ENCODE peak calls at places on chromosomes 12 and 14, in eight cellular contexts. C, P, U, J, W, T, L and B are unnamed samples. For H3K4me1, the result is how much of the 10 kb centered on the place peaks cover.

GRCh38 chr12:32290411-32290810 is 108.9 kb upstream of the FGD4 start:
- DNase-seq in U (peak), T (no peak), W (no peak), P (no peak), J (no peak), C (no peak), L (no peak), B (no peak)

GRCh38 chr12:47715393-47715876 is 9.6 kb upstream of the RPAP3 start:
- DNase-seq in T (peak), C (no peak), P (peak), U (peak), L (peak), J (peak), W (peak), B (peak)

GRCh38 chr12:38823743-38824142 is 81.6 kb downstream of the CPNE8 start:
- DNase-seq in W (no peak), U (no peak), C (no peak), P (no peak), L (no peak), J (no peak), T (no peak), B (no peak)

GRCh38 chr12:40947812-40948211 is 240.3 kb upstream of the PDZRN4 start:
- DNase-seq in J (no peak), P (no peak), W (no peak), L (no peak), T (no peak), C (no peak), U (no peak), B (no peak)

GRCh38 chr12:81627336-81628189 is 131.6 kb downstream of the PPFIA2 start:
- DNase-seq in L (no peak), C (no peak), T (no peak), P (no peak), W (peak), J (peak), U (peak), B (no peak)

GRCh38 chr12:55142896-55143870 is 17.0 kb downstream of the OR9K2 start:
- DNase-seq in W (peak), L (no peak), T (peak), J (peak), U (peak), C (no peak), P (no peak), B (no peak)

GRCh38 chr14:54472291-54472690 is 16.5 kb downstream of the GMFB start:
- DNase-seq in U (no peak), L (no peak), T (no peak), W (no peak), P (no peak), J (no peak), C (no peak), B (no peak)

GRCh38 chr12:7045913-7046312 is 14.6 kb upstream of the C1S start:
- DNase-seq in L (no peak), U (no peak), C (no peak), T (no peak), J (no peak), W (peak), P (no peak), B (no peak)

GRCh38 chr12:10027311-10028099 is 3.0 kb upstream of the CLEC9A start:
- DNase-seq in W (no peak), L (no peak), U (no peak), T (no peak), J (no peak), C (no peak), P (no peak), B (no peak)

GRCh38 chr14:31933716-31934115 is 143.4 kb upstream of the ARHGAP5 start:
- DNase-seq in W (no peak), L (no peak), U (no peak), T (no peak), J (no peak), C (no peak), P (no peak), B (no peak)

GRCh38 chr12:116157845-116158267 is 119.6 kb downstream of the MED13L start:
- DNase-seq in P (no peak), L (no peak), T (no peak), W (no peak), J (no peak), U (no peak), C (no peak), B (no peak)

GRCh38 chr12:116159175-116159574 is 118.3 kb downstream of the MED13L start:
- DNase-seq in U (no peak), J (no peak), P (no peak), C (no peak), L (no peak), W (peak), T (no peak), B (no peak)

GRCh38 chr12:116160883-116161458 is 116.5 kb downstream of the MED13L start:
- DNase-seq in J (no peak), T (no peak), L (no peak), U (no peak), C (no peak), P (no peak), W (no peak), B (no peak)

GRCh38 chr12:116160196-116160595 is 117.3 kb downstream of the MED13L start:
- DNase-seq in J (no peak), P (no peak), C (no peak), L (no peak), W (no peak), T (no peak), U (no peak), B (no peak)

DNA sequence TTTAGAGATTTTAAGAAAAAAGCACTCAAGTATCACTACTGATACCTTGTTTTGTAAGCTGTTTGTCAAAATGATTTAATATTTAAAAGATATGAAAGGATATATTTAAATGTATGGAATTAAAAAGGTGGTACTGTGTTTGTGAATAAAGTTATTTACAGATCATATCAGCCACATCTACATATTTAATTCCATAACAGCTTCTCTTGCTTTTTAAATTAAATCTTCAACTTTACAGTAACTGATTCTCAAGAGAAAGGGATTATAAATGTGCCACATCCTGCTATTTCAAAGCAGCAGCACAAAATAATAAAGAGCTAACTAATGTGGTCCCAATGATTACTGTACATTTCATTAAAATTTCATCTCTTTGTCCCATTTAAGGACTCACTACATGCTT is 117.9 kb downstream of the MED13L start:
- DNase-seq in J (no peak), U (no peak), C (no peak), T (no peak), W (no peak), P (no peak), L (no peak), B (no peak)
- H3K4me1 ChIP-seq in J (under half), U (under half), C (under half), T (under half), W (half or more), P (under half), L (half or more), B (under half)

GRCh38 chr14:75980856-75981255 is 939 bp downstream of the TGFB3 start:
- DNase-seq in T (peak), U (no peak), J (peak), W (no peak), L (peak), C (no peak), P (no peak), B (no peak)

GRCh38 chr14:75978249-75978731 is 3.5 kb downstream of the TGFB3 start:
- DNase-seq in J (peak), C (no peak), P (peak), U (no peak), T (peak), L (peak), W (no peak), B (no peak)

GRCh38 chr14:75979641-75980422 is 2.0 kb downstream of the TGFB3 start:
- DNase-seq in W (no peak), J (peak), T (no peak), P (peak), C (no peak), U (no peak), L (peak), B (no peak)

GRCh38 chr14:75977544-75977943 is 4.3 kb downstream of the TGFB3 start:
- DNase-seq in J (no peak), U (no peak), C (no peak), P (no peak), L (no peak), T (no peak), W (no peak), B (no peak)

GRCh38 chr14:75979071-75979571 is 2.7 kb downstream of the TGFB3 start:
- DNase-seq in L (peak), U (peak), P (peak), J (peak), T (no peak), W (no peak), C (no peak), B (no peak)
- TF ChIP-seq EP300 in L (no peak), U (no peak), P (no peak), J (no peak), T (no peak), W (no peak), C (no peak), B (no peak)

GRCh38 chr14:99579077-99579836 is 24.8 kb downstream of the CCDC85C start:
- DNase-seq in W (no peak), J (no peak), L (no peak), U (no peak), P (peak), T (peak), C (no peak), B (no peak)

GRCh38 chr14:99578541-99579044 is 25.4 kb downstream of the CCDC85C start:
- DNase-seq in T (no peak), U (no peak), P (peak), J (no peak), C (no peak), L (peak), W (no peak), B (no peak)

GRCh38 chr14:99581371-99581770 is 22.6 kb downstream of the CCDC85C start:
- DNase-seq in P (no peak), J (no peak), C (no peak), W (no peak), L (no peak), T (no peak), U (no peak), B (no peak)

GRCh38 chr14:99581960-99582359 is 22.0 kb downstream of the CCDC85C start:
- DNase-seq in J (no peak), C (no peak), U (no peak), L (no peak), P (no peak), T (no peak), W (no peak), B (no peak)

DNA sequence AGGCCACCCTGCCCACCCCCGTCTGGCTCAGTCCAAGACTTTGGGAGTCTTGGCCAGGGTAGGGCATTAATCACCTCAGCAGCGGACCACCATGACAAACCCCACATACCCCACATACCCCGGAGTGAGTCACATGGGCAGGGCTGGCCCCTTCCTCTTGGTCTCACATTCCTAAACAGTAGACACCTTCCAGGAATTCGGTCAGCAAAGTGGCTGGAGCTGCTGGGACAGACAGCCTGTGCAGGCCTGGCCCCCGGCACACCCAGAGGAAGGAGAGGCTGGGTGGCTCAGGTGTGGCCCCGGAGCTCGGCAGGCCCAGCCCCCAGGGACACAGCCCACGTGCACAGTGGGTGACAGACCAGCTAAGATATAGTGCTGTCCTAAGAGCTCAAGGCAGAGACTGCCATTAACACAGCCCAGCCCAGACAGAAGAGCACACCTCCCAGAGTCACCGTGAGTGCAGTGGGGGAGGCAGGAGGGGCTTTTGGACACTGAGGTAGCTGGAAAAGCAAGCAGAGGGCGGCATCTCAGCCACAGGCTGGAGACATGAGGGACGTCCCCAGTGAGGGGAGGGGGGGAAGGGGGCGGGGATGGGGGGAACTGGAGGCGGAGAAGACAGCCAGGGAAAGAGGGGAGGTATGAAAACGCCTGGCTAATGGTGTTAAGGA is 24.0 kb downstream of the CCDC85C start:
- DNase-seq in J (peak), L (no peak), T (peak), P (peak), U (peak), C (no peak), W (no peak), B (no peak)
- TF ChIP-seq POLR2AphosphoS5 in J (no peak), L (no peak), T (peak), P (peak), U (no peak), C (no peak), W (no peak), B (no peak)

GRCh38 chr12:51392556-51393237 is 1.5 kb upstream of the GALNT6 start:
- DNase-seq in T (no peak), C (no peak), U (no peak), L (no peak), J (no peak), W (no peak), P (peak), B (peak)
- H3K4me1 ChIP-seq in T (under half), C (under half), U (under half), L (under half), J (under half), W (under half), P (under half), B (half or more)

GRCh38 chr12:123707466-123707865 is 4.7 kb upstream of the ATP6V0A2 start:
- DNase-seq in P (no peak), U (no peak), J (no peak), L (no peak), C (no peak), W (no peak), T (no peak), B (no peak)

GRCh38 chr12:123714302-123714627 is 2.1 kb downstream of the ATP6V0A2 start:
- DNase-seq in J (no peak), C (no peak), U (peak), T (no peak), W (no peak), P (no peak), L (no peak), B (no peak)

GRCh38 chr12:123715151-123715676 is 3.1 kb downstream of the ATP6V0A2 start:
- DNase-seq in C (no peak), T (no peak), U (no peak), J (no peak), W (no peak), P (no peak), L (no peak), B (no peak)

GRCh38 chr12:123713398-123714301 is 1.5 kb downstream of the ATP6V0A2 start:
- DNase-seq in L (no peak), W (peak), C (no peak), U (peak), P (peak), T (peak), J (peak), B (no peak)

GRCh38 chr12:123712780-123713319 is 697 bp downstream of the ATP6V0A2 start:
- DNase-seq in W (peak), L (no peak), U (no peak), T (no peak), J (no peak), P (no peak), C (no peak), B (no peak)
- TF ChIP-seq EP300 in W (no peak), L (no peak), U (no peak), T (no peak), J (no peak), P (no peak), C (no peak), B (no peak)

GRCh38 chr14:37615582-37616289 is 20.3 kb downstream of the TTC6 start:
- DNase-seq in U (no peak), C (no peak), W (no peak), T (no peak), J (no peak), L (no peak), P (no peak), B (no peak)
- TF ChIP-seq POLR2AphosphoS5 in U (no peak), C (no peak), W (no peak), T (no peak), J (no peak), L (no peak), P (no peak), B (no peak)